ENCODE peak calls at places on chromosomes 7 and 10, in four cellular contexts. J, U, X and C are unnamed samples.

GRCh38 chr10:76871697-76872295 is 765.8 kb downstream of the KCNMA1 start:
- DNase-seq in J (no peak), X (no peak), U (no peak), C (no peak)

GRCh38 chr10:127186846-127187245 is 9.5 kb downstream of the INSYN2A start:
- DNase-seq in J (no peak), U (no peak), X (no peak), C (no peak)

GRCh38 chr10:76001019-76001418 is 569.6 kb downstream of the LRMDA start:
- DNase-seq in J (peak), X (no peak), U (no peak), C (no peak)

GRCh38 chr7:748446-748845 is 21.4 kb upstream of the PRKAR1B start:
- DNase-seq in U (no peak), X (no peak), J (no peak), C (no peak)

GRCh38 chr10:93680414-93681047 is 21.9 kb downstream of the FRA10AC1 start:
- DNase-seq in U (peak), J (peak), X (peak), C (peak)

GRCh38 chr10:72825163-72825562 is 68.4 kb upstream of the OIT3 start:
- DNase-seq in J (no peak), X (no peak), U (no peak), C (no peak)

GRCh38 chr7:64886956-64887545 is 16.0 kb upstream of the ZNF273 start:
- DNase-seq in X (no peak), U (no peak), J (no peak), C (no peak)

GRCh38 chr10:60230892-60231291 is 158.8 kb downstream of the ANK3 start:
- DNase-seq in J (no peak), U (peak), X (peak), C (peak)

GRCh38 chr7:2152646-2153045 is 80.1 kb downstream of the MAD1L1 start:
- DNase-seq in U (no peak), J (no peak), X (no peak), C (no peak)

GRCh38 chr10:60869916-60870728 is 73.9 kb downstream of the RHOBTB1 start:
- DNase-seq in J (no peak), U (no peak), X (no peak), C (no peak)

GRCh38 chr10:79286318-79286951 is 60.8 kb upstream of the PPIF start:
- DNase-seq in J (no peak), U (no peak), X (peak), C (peak)

GRCh38 chr10:15461353-15462108 is 90.4 kb upstream of the FAM171A1 start:
- DNase-seq in J (peak), U (peak), X (peak), C (peak)
- TF ChIP-seq CTCF in J (peak), U (peak), X (peak), C (peak)

GRCh38 chr10:34016541-34016940 is 682.1 kb upstream of the NRP1 start:
- DNase-seq in J (no peak), U (no peak), X (no peak), C (no peak)

GRCh38 chr10:34018129-34018528 is 683.7 kb upstream of the NRP1 start:
- DNase-seq in J (peak), X (no peak), U (no peak), C (peak)

GRCh38 chr10:34017281-34017680 is 682.8 kb upstream of the NRP1 start:
- DNase-seq in J (no peak), X (no peak), U (no peak), C (no peak)

GRCh38 chr10:34015700-34016099 is 681.2 kb upstream of the NRP1 start:
- DNase-seq in J (no peak), U (no peak), X (no peak), C (no peak)

DNA sequence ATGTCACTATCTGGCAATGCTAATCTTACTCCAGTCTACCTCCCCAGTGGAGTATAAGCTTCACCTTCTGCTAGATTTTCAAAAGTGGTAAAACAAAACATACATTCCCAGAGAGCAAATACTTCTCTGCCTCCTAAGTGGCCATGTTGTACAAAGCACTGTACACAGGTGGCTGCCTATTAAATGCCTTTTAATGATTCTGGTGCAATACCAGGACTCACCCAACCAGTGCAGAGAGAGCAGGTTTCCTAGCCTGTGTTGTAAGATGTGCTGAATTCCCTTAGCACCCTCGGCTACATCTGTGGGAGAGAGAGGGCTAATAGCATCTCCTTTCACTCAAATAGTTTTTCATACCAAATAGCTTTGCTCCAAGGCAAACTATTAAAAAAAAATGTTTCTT is 684.3 kb upstream of the NRP1 start:
- DNase-seq in J (no peak), X (no peak), U (no peak), C (no peak)
- H3K4me3 ChIP-seq in J (no peak), X (no peak), U (no peak), C (no peak)

GRCh38 chr10:123301077-123301875 is 147.1 kb downstream of the BUB3 start:
- DNase-seq in U (peak), X (no peak), J (no peak), C (peak)
- TF ChIP-seq CTCF in U (peak), X (no peak), J (no peak), C (no peak)

GRCh38 chr10:116688241-116688711 is 54.1 kb downstream of the HSPA12A start:
- DNase-seq in J (no peak), U (peak), X (peak), C (peak)
- H3K4me3 ChIP-seq in J (no peak), U (peak), X (no peak), C (no peak)

GRCh38 chr10:35427543-35427942 is 91.2 kb downstream of the CCNY start:
- DNase-seq in U (no peak), J (no peak), X (no peak), C (no peak)

GRCh38 chr10:35423505-35424306 is 87.4 kb downstream of the CCNY start:
- DNase-seq in X (peak), U (peak), J (no peak), C (peak)

GRCh38 chr10:35424680-35425285 is 88.5 kb downstream of the CCNY start:
- DNase-seq in X (no peak), U (no peak), J (no peak), C (no peak)

GRCh38 chr10:35426657-35427056 is 90.3 kb downstream of the CCNY start:
- DNase-seq in X (no peak), J (no peak), U (no peak), C (no peak)

DNA sequence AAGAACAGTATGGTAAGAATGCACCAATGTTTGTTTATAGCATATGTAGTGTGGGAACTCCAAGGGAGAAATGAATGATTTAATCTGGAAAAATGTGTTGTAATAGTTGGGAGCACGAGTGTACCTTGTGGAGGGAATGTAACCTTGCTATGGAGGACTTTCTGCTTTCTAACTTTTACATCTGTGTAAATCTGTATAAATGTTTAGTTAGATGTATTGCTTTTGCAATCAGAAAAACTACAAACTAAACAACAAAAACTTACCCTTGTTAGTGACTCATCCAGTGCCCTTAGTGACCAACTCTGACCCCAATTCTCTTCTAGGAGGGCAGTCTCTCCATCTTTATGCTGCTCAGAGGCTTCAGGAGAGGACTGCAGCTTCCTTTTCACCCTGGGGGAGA is 89.3 kb downstream of the CCNY start:
- DNase-seq in J (no peak), X (peak), U (peak), C (peak)
- TF ChIP-seq CTCF in J (no peak), X (peak), U (peak), C (no peak)

DNA sequence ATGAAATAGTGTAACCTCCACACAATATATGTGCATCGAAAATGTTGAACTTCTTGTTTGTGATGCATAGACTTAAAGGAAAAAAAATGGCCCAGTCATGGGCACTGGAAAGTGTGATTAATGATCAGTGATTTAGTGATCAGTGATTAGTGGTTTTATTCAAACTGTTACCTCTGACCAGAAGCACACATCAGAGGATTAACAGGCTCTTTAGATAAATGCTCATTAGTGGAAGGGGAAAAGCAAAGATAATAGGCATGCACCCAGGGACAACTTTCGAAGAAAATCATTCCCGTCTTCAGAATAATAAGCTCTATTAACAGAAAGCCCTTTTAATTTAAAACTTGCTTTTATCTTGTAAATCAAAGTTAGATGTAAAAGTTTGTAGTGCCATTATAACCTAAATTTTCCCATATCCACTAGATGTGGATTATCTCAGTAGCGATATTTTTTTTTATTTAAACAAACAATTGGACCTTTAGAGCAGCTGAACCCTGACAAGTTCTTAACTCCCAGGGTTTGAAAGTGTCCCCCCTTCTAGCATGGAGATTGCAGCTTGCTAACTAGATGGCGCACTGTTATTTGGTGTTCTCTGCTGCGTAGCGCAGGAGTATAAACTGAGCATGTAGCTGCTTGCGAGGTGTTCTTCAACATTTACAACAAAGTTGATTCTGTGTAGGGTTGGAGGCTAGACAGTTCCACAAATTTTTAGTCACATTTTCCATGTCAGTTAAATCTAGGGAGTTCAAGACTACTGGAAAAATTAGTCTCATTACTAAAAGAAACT is at the start of gene CREB5:
- DNase-seq in X (no peak), U (no peak), J (peak), C (peak)
- H3K4me3 ChIP-seq in X (no peak), U (peak), J (peak), C (no peak)